ENCODE peak calls at places on chromosomes 11 and 22, in five cellular contexts. One of them, this sample, is unnamed.

GRCh38 chr11:71580057-71581003 is 2.3 kb downstream of the KRTAP5-11 start:
- DNase-seq in ELR: peak; percentile 71
- DNase-seq in stimulated activated CD4-positive, alpha-beta T cell treated with anti-CD3 and anti-CD28 coated beads, Interleukin-2, amount 100 ng/mL, for 48 hours: peak; percentile 15
- DNase-seq in cerebellar cortex: peak; percentile 70
- DNase-seq in right lobe of liver: peak; percentile 58
- DNase-seq in this sample: peak; percentile 20

GRCh38 chr11:44505591-44506054 is 59.8 kb upstream of the CD82 start:
- DNase-seq in ELR: peak; percentile 74
- DNase-seq in stimulated activated CD4-positive, alpha-beta T cell treated with anti-CD3 and anti-CD28 coated beads, Interleukin-2, amount 100 ng/mL, for 48 hours: no peak
- DNase-seq in cerebellar cortex: no peak
- DNase-seq in right lobe of liver: no peak
- DNase-seq in this sample: no peak

GRCh38 chr22:39212721-39213376 is 31.9 kb downstream of the PDGFB start:
- DNase-seq in ELR: peak; percentile 93
- DNase-seq in stimulated activated CD4-positive, alpha-beta T cell treated with anti-CD3 and anti-CD28 coated beads, Interleukin-2, amount 100 ng/mL, for 48 hours: no peak
- DNase-seq in cerebellar cortex: peak; percentile 35
- DNase-seq in right lobe of liver: no peak
- DNase-seq in this sample: no peak

GRCh38 chr11:102451693-102452460 is 688 bp downstream of the TMEM123 start:
- DNase-seq in ELR: peak; percentile 71
- DNase-seq in stimulated activated CD4-positive, alpha-beta T cell treated with anti-CD3 and anti-CD28 coated beads, Interleukin-2, amount 100 ng/mL, for 48 hours: peak; percentile 70
- DNase-seq in cerebellar cortex: peak; percentile 14
- DNase-seq in right lobe of liver: peak; percentile 78
- DNase-seq in this sample: peak; percentile 38

GRCh38 chr22:44523981-44524759 is 26.1 kb upstream of the RTL6 start:
- DNase-seq in ELR: peak; percentile 73
- DNase-seq in stimulated activated CD4-positive, alpha-beta T cell treated with anti-CD3 and anti-CD28 coated beads, Interleukin-2, amount 100 ng/mL, for 48 hours: no peak
- DNase-seq in cerebellar cortex: no peak
- DNase-seq in right lobe of liver: no peak
- DNase-seq in this sample: no peak

GRCh38 chr11:2538951-2539735 is 94.3 kb downstream of the KCNQ1 start:
- DNase-seq in ELR: no peak
- DNase-seq in stimulated activated CD4-positive, alpha-beta T cell treated with anti-CD3 and anti-CD28 coated beads, Interleukin-2, amount 100 ng/mL, for 48 hours: no peak
- DNase-seq in cerebellar cortex: no peak
- DNase-seq in right lobe of liver: peak; percentile 14
- DNase-seq in this sample: no peak

GRCh38 chr11:64810891-64811272 is 531 bp upstream of the MEN1 start:
- DNase-seq in ELR: no peak
- DNase-seq in stimulated activated CD4-positive, alpha-beta T cell treated with anti-CD3 and anti-CD28 coated beads, Interleukin-2, amount 100 ng/mL, for 48 hours: no peak
- DNase-seq in cerebellar cortex: no peak
- DNase-seq in right lobe of liver: no peak
- DNase-seq in this sample: no peak

GRCh38 chr22:42994917-42995562 is 19.9 kb downstream of the PACSIN2 start:
- DNase-seq in ELR: peak; percentile 87
- DNase-seq in stimulated activated CD4-positive, alpha-beta T cell treated with anti-CD3 and anti-CD28 coated beads, Interleukin-2, amount 100 ng/mL, for 48 hours: no peak
- DNase-seq in cerebellar cortex: no peak
- DNase-seq in right lobe of liver: no peak
- DNase-seq in this sample: no peak

GRCh38 chr11:33989461-33989860 is 62.1 kb upstream of the CAPRIN1 start:
- DNase-seq in ELR: no peak
- DNase-seq in stimulated activated CD4-positive, alpha-beta T cell treated with anti-CD3 and anti-CD28 coated beads, Interleukin-2, amount 100 ng/mL, for 48 hours: no peak
- DNase-seq in cerebellar cortex: no peak
- DNase-seq in right lobe of liver: no peak
- DNase-seq in this sample: no peak

GRCh38 chr22:43530864-43531201 is 119.0 kb downstream of the MPPED1 start:
- DNase-seq in ELR: no peak
- DNase-seq in stimulated activated CD4-positive, alpha-beta T cell treated with anti-CD3 and anti-CD28 coated beads, Interleukin-2, amount 100 ng/mL, for 48 hours: no peak
- DNase-seq in cerebellar cortex: no peak
- DNase-seq in right lobe of liver: no peak
- DNase-seq in this sample: no peak

GRCh38 chr11:21552910-21553309 is 640.0 kb upstream of the ANO5 start:
- DNase-seq in ELR: no peak
- DNase-seq in stimulated activated CD4-positive, alpha-beta T cell treated with anti-CD3 and anti-CD28 coated beads, Interleukin-2, amount 100 ng/mL, for 48 hours: no peak
- DNase-seq in cerebellar cortex: no peak
- DNase-seq in right lobe of liver: no peak
- DNase-seq in this sample: no peak

GRCh38 chr11:75461136-75461535 is 28.1 kb upstream of the KLHL35 start:
- DNase-seq in ELR: no peak
- DNase-seq in stimulated activated CD4-positive, alpha-beta T cell treated with anti-CD3 and anti-CD28 coated beads, Interleukin-2, amount 100 ng/mL, for 48 hours: no peak
- DNase-seq in cerebellar cortex: no peak
- DNase-seq in right lobe of liver: no peak
- DNase-seq in this sample: no peak

GRCh38 chr11:47355283-47356128 is 3.0 kb upstream of the MYBPC3 start:
- DNase-seq in ELR: peak; percentile 94
- DNase-seq in stimulated activated CD4-positive, alpha-beta T cell treated with anti-CD3 and anti-CD28 coated beads, Interleukin-2, amount 100 ng/mL, for 48 hours: peak; percentile 42
- DNase-seq in cerebellar cortex: peak; percentile 93
- DNase-seq in right lobe of liver: peak; percentile 93
- DNase-seq in this sample: no peak

GRCh38 chr11:94769897-94770296 is 1.7 kb downstream of the AMOTL1 start:
- DNase-seq in ELR: no peak
- DNase-seq in stimulated activated CD4-positive, alpha-beta T cell treated with anti-CD3 and anti-CD28 coated beads, Interleukin-2, amount 100 ng/mL, for 48 hours: no peak
- DNase-seq in cerebellar cortex: no peak
- DNase-seq in right lobe of liver: no peak
- DNase-seq in this sample: no peak

GRCh38 chr22:35131423-35132050 is 65.6 kb downstream of the ISX start:
- DNase-seq in ELR: no peak
- DNase-seq in stimulated activated CD4-positive, alpha-beta T cell treated with anti-CD3 and anti-CD28 coated beads, Interleukin-2, amount 100 ng/mL, for 48 hours: no peak
- DNase-seq in cerebellar cortex: no peak
- DNase-seq in right lobe of liver: no peak
- DNase-seq in this sample: no peak

GRCh38 chr11:72741849-72742521 is 10.2 kb downstream of the ARAP1 start:
- DNase-seq in ELR: no peak
- DNase-seq in stimulated activated CD4-positive, alpha-beta T cell treated with anti-CD3 and anti-CD28 coated beads, Interleukin-2, amount 100 ng/mL, for 48 hours: no peak
- DNase-seq in cerebellar cortex: no peak
- DNase-seq in right lobe of liver: no peak
- DNase-seq in this sample: no peak

GRCh38 chr22:17348464-17349103 is 20.7 kb upstream of the CECR2 start:
- DNase-seq in ELR: no peak
- DNase-seq in stimulated activated CD4-positive, alpha-beta T cell treated with anti-CD3 and anti-CD28 coated beads, Interleukin-2, amount 100 ng/mL, for 48 hours: no peak
- DNase-seq in cerebellar cortex: no peak
- DNase-seq in right lobe of liver: no peak
- DNase-seq in this sample: no peak

GRCh38 chr11:83063073-83063754 is 8.5 kb downstream of the RAB30 start:
- DNase-seq in ELR: peak; percentile 30
- DNase-seq in stimulated activated CD4-positive, alpha-beta T cell treated with anti-CD3 and anti-CD28 coated beads, Interleukin-2, amount 100 ng/mL, for 48 hours: no peak
- DNase-seq in cerebellar cortex: peak; percentile 52
- DNase-seq in right lobe of liver: no peak
- DNase-seq in this sample: peak; percentile 33